ENCODE peak calls at places on chromosome 6, in six cellular contexts. B, U, D, V, C and R are unnamed samples.
A peak's percentile ranks its signal among the peaks of the same experiment; 100 is the strongest.

GRCh38 chr6:135314543-135314942 is 133.4 kb downstream of the MYB start:
- DNase-seq in B (no peak), U (no peak), D (no peak), V (peak; percentile 5), C (no peak), R (no peak)

GRCh38 chr6:38391206-38391908 is 248.4 kb downstream of the BTBD9 start:
- DNase-seq in B (peak; percentile 57), U (no peak), D (no peak), V (no peak), C (no peak), R (peak; percentile 17)

GRCh38 chr6:79127660-79128059 is 49.6 kb upstream of the PHIP start:
- DNase-seq in B (no peak), U (no peak), D (no peak), V (no peak), C (no peak), R (no peak)

GRCh38 chr6:38907264-38907663 is 141.3 kb upstream of the GLP1R start:
- DNase-seq in B (no peak), U (no peak), D (no peak), V (no peak), C (no peak), R (no peak)

GRCh38 chr6:42315991-42316378 is 98.3 kb upstream of the MRPS10 start:
- DNase-seq in B (peak; percentile 96), U (peak; percentile 54), D (no peak), V (peak; percentile 27), C (no peak), R (peak; percentile 93)

GRCh38 chr6:142945071-142945445 is at the start of gene HIVEP2:
- DNase-seq in B (peak; percentile 94), U (peak; percentile 96), D (peak; percentile 79), V (peak; percentile 84), C (peak; percentile 91), R (peak; percentile 87)

GRCh38 chr6:88780714-88781389 is 182.6 kb downstream of the RNGTT start:
- DNase-seq in B (peak; percentile 79), U (peak; percentile 62), D (peak; percentile 64), V (peak; percentile 6), C (peak; percentile 53), R (peak; percentile 91)

GRCh38 chr6:150915156-150915555 is 49.7 kb downstream of the MTHFD1L start:
- DNase-seq in B (no peak), U (no peak), D (no peak), V (no peak), C (no peak), R (no peak)

GRCh38 chr6:157492741-157493140 is 111.8 kb downstream of the ZDHHC14 start:
- DNase-seq in B (no peak), U (no peak), D (no peak), V (no peak), C (no peak), R (no peak)

GRCh38 chr6:30887901-30888300 is 3.6 kb downstream of the DDR1 start:
- DNase-seq in B (peak; percentile 38), U (no peak), D (no peak), V (no peak), C (no peak), R (no peak)

GRCh38 chr6:33725891-33726673 is 14.6 kb upstream of the UQCC2 start:
- DNase-seq in B (no peak), U (no peak), D (no peak), V (no peak), C (no peak), R (no peak)

GRCh38 chr6:33727932-33728331 is 16.4 kb upstream of the UQCC2 start:
- DNase-seq in B (no peak), U (no peak), D (no peak), V (no peak), C (peak; percentile 65), R (no peak)

GRCh38 chr6:33726696-33727095 is 15.2 kb upstream of the UQCC2 start:
- DNase-seq in B (no peak), U (no peak), D (no peak), V (no peak), C (no peak), R (no peak)

GRCh38 chr6:33728438-33728837 is 16.9 kb upstream of the UQCC2 start:
- DNase-seq in B (no peak), U (no peak), D (no peak), V (no peak), C (peak; percentile 50), R (no peak)

DNA sequence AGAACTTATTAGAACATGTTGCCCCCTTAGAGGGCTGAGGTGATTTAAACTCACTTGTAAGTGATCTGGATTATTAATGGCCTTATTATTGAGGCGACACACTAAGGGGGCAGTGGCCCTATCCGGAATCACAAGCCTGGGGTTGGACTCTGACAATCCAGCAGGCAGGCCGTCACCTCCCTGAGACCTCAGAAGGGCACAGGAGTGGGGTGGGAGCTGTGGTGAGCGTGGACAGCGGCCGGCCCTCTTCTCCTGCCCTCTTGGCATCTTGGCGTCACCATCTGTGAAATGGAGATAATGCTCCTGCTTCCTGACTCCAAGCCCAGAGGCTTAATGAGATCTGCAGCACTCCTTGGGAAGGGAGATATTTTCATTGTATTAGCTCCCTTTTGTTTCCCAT is 15.6 kb upstream of the UQCC2 start:
- DNase-seq in B (no peak), U (no peak), D (no peak), V (no peak), C (no peak), R (no peak)
- TF ChIP-seq CTCF in B (no peak), U (no peak), D (no peak), V (no peak), C (no peak), R (no peak)

GRCh38 chr6:84052204-84052882 is 18.8 kb downstream of the MRAP2 start:
- DNase-seq in B (peak; percentile 80), U (no peak), D (no peak), V (no peak), C (peak; percentile 66), R (peak; percentile 50)
- TF ChIP-seq CTCF in B (no peak), U (no peak), D (no peak), V (no peak), C (no peak), R (no peak)

GRCh38 chr6:13355043-13355945 is 27.0 kb upstream of the TBC1D7 start:
- DNase-seq in B (peak; percentile 93), U (no peak), D (no peak), V (no peak), C (no peak), R (peak; percentile 69)

GRCh38 chr6:13359287-13359686 is 30.9 kb upstream of the TBC1D7 start:
- DNase-seq in B (no peak), U (no peak), D (no peak), V (no peak), C (no peak), R (no peak)

GRCh38 chr6:13358486-13358885 is 30.1 kb upstream of the TBC1D7 start:
- DNase-seq in B (no peak), U (no peak), D (no peak), V (no peak), C (no peak), R (no peak)

GRCh38 chr6:13355969-13356368 is 27.6 kb upstream of the TBC1D7 start:
- DNase-seq in B (no peak), U (no peak), D (no peak), V (peak; percentile 84), C (no peak), R (peak; percentile 7)

GRCh38 chr6:13357551-13358075 is 29.3 kb upstream of the TBC1D7 start:
- DNase-seq in B (peak; percentile 83), U (no peak), D (no peak), V (no peak), C (no peak), R (no peak)
- TF ChIP-seq CTCF in B (no peak), U (no peak), D (no peak), V (no peak), C (no peak), R (no peak)

DNA sequence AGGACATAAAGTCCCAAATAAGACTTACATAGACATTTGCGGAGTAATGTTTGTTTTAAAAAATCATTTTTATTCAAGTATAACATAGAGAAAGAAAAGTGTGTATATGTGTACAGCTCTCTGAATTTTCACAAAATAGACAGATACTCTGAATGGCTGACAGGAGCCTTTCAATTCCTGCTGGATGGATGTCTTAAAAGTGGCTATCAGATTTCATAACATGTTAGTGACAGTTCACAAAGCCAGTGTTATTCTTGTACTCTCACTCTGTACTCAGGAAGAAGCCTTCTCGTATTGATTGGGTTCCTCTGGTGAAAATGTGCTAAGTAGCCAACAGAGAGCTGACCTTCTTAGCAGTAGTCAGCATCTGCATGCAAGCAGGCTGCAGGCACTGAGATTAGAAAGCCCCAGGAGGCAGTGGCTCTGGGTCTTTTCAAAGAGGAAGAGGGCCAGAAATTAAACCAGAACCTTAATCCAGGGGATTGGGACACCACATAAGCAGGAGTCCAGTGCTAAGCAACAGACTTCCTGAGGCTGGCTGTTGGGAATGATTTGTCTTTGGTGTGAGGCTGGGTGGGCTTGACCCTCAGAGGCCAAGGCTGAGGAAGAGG is 19.7 kb downstream of the SLC17A4 start:
- DNase-seq in B (no peak), U (no peak), D (no peak), V (no peak), C (no peak), R (no peak)
- TF ChIP-seq CTCF in B (no peak), U (no peak), D (no peak), V (no peak), C (no peak), R (no peak)

GRCh38 chr6:36431197-36431596 is 11.5 kb downstream of the PXT1 start:
- DNase-seq in B (no peak), U (no peak), D (no peak), V (no peak), C (no peak), R (no peak)

GRCh38 chr6:36430351-36430750 is 12.3 kb downstream of the PXT1 start:
- DNase-seq in B (peak; percentile 31), U (no peak), D (no peak), V (no peak), C (no peak), R (no peak)

GRCh38 chr6:36427781-36428345 is 14.8 kb downstream of the PXT1 start:
- DNase-seq in B (peak; percentile 33), U (no peak), D (no peak), V (no peak), C (no peak), R (peak; percentile 42)

GRCh38 chr6:36426622-36427021 is 16.0 kb downstream of the PXT1 start:
- DNase-seq in B (no peak), U (no peak), D (no peak), V (no peak), C (no peak), R (no peak)

GRCh38 chr6:36428911-36429310 is 13.7 kb downstream of the PXT1 start:
- DNase-seq in B (no peak), U (no peak), D (no peak), V (no peak), C (no peak), R (no peak)
- TF ChIP-seq CTCF in B (peak; percentile 25), U (no peak), D (no peak), V (no peak), C (no peak), R (peak; percentile 10)

GRCh38 chr6:138287144-138287955 is 69.1 kb upstream of the PBOV1 start:
- DNase-seq in B (peak; percentile 47), U (peak; percentile 80), D (peak; percentile 55), V (peak; percentile 69), C (no peak), R (peak; percentile 61)
- TF ChIP-seq CTCF in B (peak; percentile 24), U (peak; percentile 63), D (peak; percentile 47), V (peak; percentile 72), C (peak; percentile 46), R (peak; percentile 40)

GRCh38 chr6:53664623-53665022 is 933 bp downstream of the KLHL31 start:
- DNase-seq in B (no peak), U (no peak), D (no peak), V (no peak), C (peak; percentile 81), R (no peak)
- TF ChIP-seq CTCF in B (no peak), U (no peak), D (no peak), V (no peak), C (no peak), R (no peak)

GRCh38 chr6:29414588-29414987 is at the start of gene OR12D1:
- DNase-seq in B (no peak), U (no peak), D (no peak), V (no peak), C (no peak), R (peak; percentile 40)
- TF ChIP-seq CTCF in B (no peak), U (no peak), D (no peak), V (no peak), C (no peak), R (peak; percentile 23)